ENCODE peak calls at places on chromosomes 11 and 22, in five cellular contexts. One of them, this sample, is unnamed.

GRCh38 chr11:12222099-12222751 is 111.8 kb downstream of the MICAL2 start:
- DNase-seq in mucosa of descending colon: peak; percentile 68
- DNase-seq in heart right ventricle: peak; percentile 76
- DNase-seq in fibroblast of lung: peak; percentile 88
- DNase-seq in left ventricle myocardium inferior: peak; percentile 70
- DNase-seq in this sample: no peak

GRCh38 chr11:96102664-96103068 is 178.8 kb upstream of the MTMR2 start:
- DNase-seq in mucosa of descending colon: no peak
- DNase-seq in heart right ventricle: no peak
- DNase-seq in fibroblast of lung: peak; percentile 72
- DNase-seq in left ventricle myocardium inferior: no peak
- DNase-seq in this sample: peak; percentile 45

GRCh38 chr11:130520231-130520630 is 71.8 kb downstream of the ADAMTS15 start:
- DNase-seq in mucosa of descending colon: no peak
- DNase-seq in heart right ventricle: peak; percentile 45
- DNase-seq in fibroblast of lung: no peak
- DNase-seq in left ventricle myocardium inferior: peak; percentile 69
- DNase-seq in this sample: peak; percentile 13

GRCh38 chr11:45091563-45092392 is 54.7 kb upstream of the PRDM11 start:
- DNase-seq in mucosa of descending colon: no peak
- DNase-seq in heart right ventricle: no peak
- DNase-seq in fibroblast of lung: peak; percentile 70
- DNase-seq in left ventricle myocardium inferior: no peak
- DNase-seq in this sample: peak; percentile 29

GRCh38 chr11:96228472-96228871 is 114.5 kb downstream of the MAML2 start:
- DNase-seq in mucosa of descending colon: peak; percentile 40
- DNase-seq in heart right ventricle: peak; percentile 71
- DNase-seq in fibroblast of lung: peak; percentile 93
- DNase-seq in left ventricle myocardium inferior: peak; percentile 65
- DNase-seq in this sample: peak; percentile 88

GRCh38 chr22:20131856-20132685 is 467 bp downstream of the ZDHHC8 start:
- DNase-seq in mucosa of descending colon: peak; percentile 28
- DNase-seq in heart right ventricle: peak; percentile 38
- DNase-seq in fibroblast of lung: no peak
- DNase-seq in left ventricle myocardium inferior: peak; percentile 49
- DNase-seq in this sample: peak; percentile 38

GRCh38 chr22:28019881-28020861 is 101.1 kb upstream of the PITPNB start:
- DNase-seq in mucosa of descending colon: peak; percentile 78
- DNase-seq in heart right ventricle: peak; percentile 74
- DNase-seq in fibroblast of lung: peak; percentile 68
- DNase-seq in left ventricle myocardium inferior: peak; percentile 78
- DNase-seq in this sample: peak; percentile 66

GRCh38 chr11:34997872-34998548 is 81.6 kb downstream of the PDHX start:
- DNase-seq in mucosa of descending colon: no peak
- DNase-seq in heart right ventricle: no peak
- DNase-seq in fibroblast of lung: peak; percentile 68
- DNase-seq in left ventricle myocardium inferior: no peak
- DNase-seq in this sample: peak; percentile 59

GRCh38 chr11:74446445-74446844 is 20.9 kb downstream of the KCNE3 start:
- DNase-seq in mucosa of descending colon: no peak
- DNase-seq in heart right ventricle: no peak
- DNase-seq in fibroblast of lung: no peak
- DNase-seq in left ventricle myocardium inferior: no peak
- DNase-seq in this sample: peak; percentile 20

GRCh38 chr22:33573479-33573878 is 346.8 kb downstream of the LARGE1 start:
- DNase-seq in mucosa of descending colon: no peak
- DNase-seq in heart right ventricle: no peak
- DNase-seq in fibroblast of lung: no peak
- DNase-seq in left ventricle myocardium inferior: no peak
- DNase-seq in this sample: no peak

GRCh38 chr11:23594755-23595154 is 734.5 kb upstream of the CCDC179 start:
- DNase-seq in mucosa of descending colon: no peak
- DNase-seq in heart right ventricle: no peak
- DNase-seq in fibroblast of lung: no peak
- DNase-seq in left ventricle myocardium inferior: no peak
- DNase-seq in this sample: no peak

GRCh38 chr11:125274309-125274708 is 109.8 kb downstream of the PKNOX2 start:
- DNase-seq in mucosa of descending colon: no peak
- DNase-seq in heart right ventricle: no peak
- DNase-seq in fibroblast of lung: no peak
- DNase-seq in left ventricle myocardium inferior: no peak
- DNase-seq in this sample: no peak

GRCh38 chr22:20953668-20954500 is 13.2 kb upstream of the AIFM3 start:
- DNase-seq in mucosa of descending colon: no peak
- DNase-seq in heart right ventricle: no peak
- DNase-seq in fibroblast of lung: peak; percentile 57
- DNase-seq in left ventricle myocardium inferior: no peak
- DNase-seq in this sample: peak; percentile 71

GRCh38 chr22:17121235-17122195 is at the start of gene TMEM121B:
- DNase-seq in mucosa of descending colon: peak; percentile 42
- DNase-seq in heart right ventricle: peak; percentile 85
- DNase-seq in fibroblast of lung: peak; percentile 55
- DNase-seq in left ventricle myocardium inferior: peak; percentile 80
- DNase-seq in this sample: peak; percentile 50

GRCh38 chr11:34208266-34209135 is 103.1 kb downstream of the NAT10 start:
- DNase-seq in mucosa of descending colon: no peak
- DNase-seq in heart right ventricle: no peak
- DNase-seq in fibroblast of lung: no peak
- DNase-seq in left ventricle myocardium inferior: no peak
- DNase-seq in this sample: peak; percentile 30

GRCh38 chr11:92349478-92350156 is 125.0 kb downstream of the FAT3 start:
- DNase-seq in mucosa of descending colon: no peak
- DNase-seq in heart right ventricle: no peak
- DNase-seq in fibroblast of lung: no peak
- DNase-seq in left ventricle myocardium inferior: no peak
- DNase-seq in this sample: no peak

GRCh38 chr11:104402812-104403521 is 239.0 kb upstream of the PDGFD start:
- DNase-seq in mucosa of descending colon: no peak
- DNase-seq in heart right ventricle: no peak
- DNase-seq in fibroblast of lung: no peak
- DNase-seq in left ventricle myocardium inferior: no peak
- DNase-seq in this sample: no peak

GRCh38 chr22:48943567-48944432 is 883.9 kb downstream of the BRD1 start:
- DNase-seq in mucosa of descending colon: peak; percentile 12
- DNase-seq in heart right ventricle: no peak
- DNase-seq in fibroblast of lung: no peak
- DNase-seq in left ventricle myocardium inferior: no peak
- DNase-seq in this sample: no peak

GRCh38 chr11:20059587-20060021 is 100.7 kb downstream of the DBX1 start:
- DNase-seq in mucosa of descending colon: no peak
- DNase-seq in heart right ventricle: no peak
- DNase-seq in fibroblast of lung: no peak
- DNase-seq in left ventricle myocardium inferior: no peak
- DNase-seq in this sample: no peak

GRCh38 chr22:42800731-42801536 is 56.1 kb downstream of the ARFGAP3 start:
- DNase-seq in mucosa of descending colon: no peak
- DNase-seq in heart right ventricle: no peak
- DNase-seq in fibroblast of lung: no peak
- DNase-seq in left ventricle myocardium inferior: no peak
- DNase-seq in this sample: no peak

GRCh38 chr11:129434641-129435498 is 59.2 kb downstream of the BARX2 start:
- DNase-seq in mucosa of descending colon: no peak
- DNase-seq in heart right ventricle: no peak
- DNase-seq in fibroblast of lung: no peak
- DNase-seq in left ventricle myocardium inferior: no peak
- DNase-seq in this sample: no peak

GRCh38 chr11:114377612-114378267 is 22.6 kb downstream of the C11orf71 start:
- DNase-seq in mucosa of descending colon: no peak
- DNase-seq in heart right ventricle: no peak
- DNase-seq in fibroblast of lung: no peak
- DNase-seq in left ventricle myocardium inferior: no peak
- DNase-seq in this sample: peak; percentile 87

GRCh38 chr11:126951465-126951864 is 49.1 kb downstream of the KIRREL3 start:
- DNase-seq in mucosa of descending colon: no peak
- DNase-seq in heart right ventricle: no peak
- DNase-seq in fibroblast of lung: no peak
- DNase-seq in left ventricle myocardium inferior: no peak
- DNase-seq in this sample: no peak

GRCh38 chr11:126945319-126945718 is 55.3 kb downstream of the KIRREL3 start:
- DNase-seq in mucosa of descending colon: no peak
- DNase-seq in heart right ventricle: no peak
- DNase-seq in fibroblast of lung: no peak
- DNase-seq in left ventricle myocardium inferior: no peak
- DNase-seq in this sample: no peak

GRCh38 chr11:126943319-126943718 is 57.3 kb downstream of the KIRREL3 start:
- DNase-seq in mucosa of descending colon: no peak
- DNase-seq in heart right ventricle: no peak
- DNase-seq in fibroblast of lung: no peak
- DNase-seq in left ventricle myocardium inferior: no peak
- DNase-seq in this sample: no peak

GRCh38 chr11:126949066-126949945 is 51.3 kb downstream of the KIRREL3 start:
- DNase-seq in mucosa of descending colon: no peak
- DNase-seq in heart right ventricle: no peak
- DNase-seq in fibroblast of lung: no peak
- DNase-seq in left ventricle myocardium inferior: no peak
- DNase-seq in this sample: peak; percentile 29

GRCh38 chr11:126948563-126948962 is 52.0 kb downstream of the KIRREL3 start:
- DNase-seq in mucosa of descending colon: no peak
- DNase-seq in heart right ventricle: no peak
- DNase-seq in fibroblast of lung: no peak
- DNase-seq in left ventricle myocardium inferior: no peak
- DNase-seq in this sample: no peak
- H3K4me3 ChIP-seq in mucosa of descending colon: no peak overlapping the region
- H3K4me3 ChIP-seq in heart right ventricle: no peak overlapping the region
- H3K4me3 ChIP-seq in fibroblast of lung: no peak overlapping the region
- H3K4me3 ChIP-seq in left ventricle myocardium inferior: no peak overlapping the region
- H3K4me3 ChIP-seq in this sample: no peak overlapping the region

GRCh38 chr11:122487669-122488068 is 167.9 kb upstream of the UBASH3B start:
- DNase-seq in mucosa of descending colon: no peak
- DNase-seq in heart right ventricle: no peak
- DNase-seq in fibroblast of lung: no peak
- DNase-seq in left ventricle myocardium inferior: no peak
- DNase-seq in this sample: no peak

GRCh38 chr11:122491486-122491885 is 164.0 kb upstream of the UBASH3B start:
- DNase-seq in mucosa of descending colon: no peak
- DNase-seq in heart right ventricle: peak; percentile 37
- DNase-seq in fibroblast of lung: peak; percentile 61
- DNase-seq in left ventricle myocardium inferior: no peak
- DNase-seq in this sample: peak; percentile 63

GRCh38 chr11:122488892-122489291 is 166.6 kb upstream of the UBASH3B start:
- DNase-seq in mucosa of descending colon: no peak
- DNase-seq in heart right ventricle: no peak
- DNase-seq in fibroblast of lung: no peak
- DNase-seq in left ventricle myocardium inferior: no peak
- DNase-seq in this sample: no peak

DNA sequence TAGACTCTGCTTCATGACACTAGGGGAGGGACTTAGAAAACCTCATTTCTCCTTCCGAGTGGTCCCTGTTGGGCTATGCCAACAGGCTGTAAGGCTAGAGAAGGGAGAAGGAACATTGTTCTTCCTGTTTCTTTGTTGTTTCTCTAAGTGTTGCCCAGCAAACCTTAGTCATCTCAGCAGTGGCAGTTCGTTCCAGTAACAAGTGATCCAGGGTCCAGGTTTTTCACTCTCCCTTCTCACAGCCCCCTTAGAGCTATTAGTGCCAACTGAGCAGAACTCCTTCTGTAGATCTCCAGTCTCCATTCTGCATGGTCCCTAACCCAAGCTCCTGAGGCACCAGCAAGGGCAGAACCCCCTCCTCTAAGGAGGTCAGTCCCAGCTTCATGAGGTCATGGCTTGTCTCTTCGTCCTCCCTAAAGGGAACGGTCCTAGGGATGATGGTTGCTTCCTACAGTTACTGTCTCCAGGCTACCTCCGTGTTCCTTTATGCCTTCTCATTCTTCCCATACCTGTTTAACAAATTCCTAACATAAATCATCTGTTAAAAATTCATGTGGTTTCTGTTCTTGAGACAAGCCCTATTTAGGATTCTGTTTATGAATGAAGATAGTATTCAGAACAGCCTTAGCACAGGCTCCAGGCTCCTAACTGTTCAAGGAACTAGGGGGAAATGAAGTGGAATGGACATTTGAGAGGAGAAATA is 168.6 kb upstream of the UBASH3B start:
- DNase-seq in mucosa of descending colon: no peak
- DNase-seq in heart right ventricle: no peak
- DNase-seq in fibroblast of lung: no peak
- DNase-seq in left ventricle myocardium inferior: no peak
- DNase-seq in this sample: no peak
- TF ChIP-seq CTCF in mucosa of descending colon: no peak
- TF ChIP-seq CTCF in heart right ventricle: no peak
- TF ChIP-seq CTCF in fibroblast of lung: no peak
- TF ChIP-seq CTCF in left ventricle myocardium inferior: no peak
- TF ChIP-seq CTCF in this sample: no peak

GRCh38 chr11:7487360-7487759 is 2.1 kb downstream of the OLFML1 start:
- DNase-seq in mucosa of descending colon: no peak
- DNase-seq in heart right ventricle: no peak
- DNase-seq in fibroblast of lung: no peak
- DNase-seq in left ventricle myocardium inferior: no peak
- DNase-seq in this sample: no peak

GRCh38 chr11:7485854-7486425 is 634 bp downstream of the OLFML1 start:
- DNase-seq in mucosa of descending colon: no peak
- DNase-seq in heart right ventricle: no peak
- DNase-seq in fibroblast of lung: no peak
- DNase-seq in left ventricle myocardium inferior: no peak
- DNase-seq in this sample: no peak

GRCh38 chr11:7484645-7485044 is 661 bp upstream of the OLFML1 start:
- DNase-seq in mucosa of descending colon: no peak
- DNase-seq in heart right ventricle: no peak
- DNase-seq in fibroblast of lung: no peak
- DNase-seq in left ventricle myocardium inferior: no peak
- DNase-seq in this sample: no peak

GRCh38 chr11:7486731-7487130 is 1.4 kb downstream of the OLFML1 start:
- DNase-seq in mucosa of descending colon: no peak
- DNase-seq in heart right ventricle: peak; percentile 6
- DNase-seq in fibroblast of lung: peak; percentile 44
- DNase-seq in left ventricle myocardium inferior: no peak
- DNase-seq in this sample: no peak

GRCh38 chr11:7485136-7485853 is at the start of gene OLFML1:
- DNase-seq in mucosa of descending colon: peak; percentile 11
- DNase-seq in heart right ventricle: peak; percentile 42
- DNase-seq in fibroblast of lung: peak; percentile 61
- DNase-seq in left ventricle myocardium inferior: peak; percentile 42
- DNase-seq in this sample: peak; percentile 39
- H3K4me3 ChIP-seq in mucosa of descending colon: no peak within 1 kb of the TSS
- H3K4me3 ChIP-seq in heart right ventricle: peak within 1 kb of the TSS; percentile 33
- H3K4me3 ChIP-seq in fibroblast of lung: peak within 1 kb of the TSS; percentile 52
- H3K4me3 ChIP-seq in left ventricle myocardium inferior: peak within 1 kb of the TSS; percentile 63
- H3K4me3 ChIP-seq in this sample: peak within 1 kb of the TSS; percentile 12

DNA sequence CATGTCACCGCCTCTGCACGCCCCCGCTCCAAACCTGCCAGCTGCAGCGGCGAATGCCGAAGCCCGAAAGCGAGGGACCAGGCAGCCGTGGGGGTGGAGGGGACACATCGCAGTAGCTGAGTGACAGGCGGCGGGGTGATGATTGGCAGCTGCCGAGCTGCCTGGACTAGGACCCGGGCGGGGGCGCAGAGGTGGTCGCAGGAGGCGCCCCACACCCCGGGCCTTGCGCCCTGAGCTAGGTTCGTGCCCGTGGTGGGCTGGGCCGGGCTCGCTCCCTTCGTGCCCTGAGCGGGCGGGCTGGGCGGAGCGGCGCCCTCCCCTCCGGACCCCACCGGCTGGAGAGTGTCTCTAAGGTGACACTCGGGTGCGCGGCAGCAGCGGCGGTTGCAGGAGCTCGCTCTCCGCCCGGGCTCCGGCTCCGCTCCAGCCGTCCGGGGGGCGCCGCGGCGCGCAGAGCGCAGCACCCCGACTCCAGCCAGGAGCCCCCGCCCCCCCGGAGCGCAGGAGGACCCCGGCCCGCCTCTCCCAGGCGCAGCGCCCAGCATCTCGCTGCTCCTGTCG is 14.6 kb upstream of the DGKZ start:
- DNase-seq in mucosa of descending colon: no peak
- DNase-seq in heart right ventricle: no peak
- DNase-seq in fibroblast of lung: no peak
- DNase-seq in left ventricle myocardium inferior: no peak
- DNase-seq in this sample: no peak
- TF ChIP-seq CTCF in mucosa of descending colon: no peak
- TF ChIP-seq CTCF in heart right ventricle: no peak
- TF ChIP-seq CTCF in fibroblast of lung: no peak
- TF ChIP-seq CTCF in left ventricle myocardium inferior: no peak
- TF ChIP-seq CTCF in this sample: no peak

This sample was measured in fibroblast of mammary gland.